ENCODE peak calls at places on chromosomes 2 and 18, in ten cellular contexts. L is AG09319; G is NCI-H460; K is stimulated activated CD4-positive, alpha-beta T cell treated with anti-CD3 and anti-CD28 coated beads, Interleukin-1b, Interleukin-23, amount 100 ng/mL, for 4 hours; N is A673; D is amygdala; V is foreskin fibroblast; F is right lobe of liver; B is left ventricle myocardium inferior; Q is occipital lobe. H is an unnamed sample.

GRCh38 chr2:143901185-143901842 is 618.6 kb downstream of the ZEB2 start:
- DNase-seq in L (peak; percentile 8), G (no peak), K (no peak), N (peak; percentile 22), D (no peak), V (peak; percentile 49), F (no peak), B (no peak), Q (no peak), H (no peak)

GRCh38 chr2:23925702-23926288 is 1.1 kb downstream of the ATAD2B start:
- DNase-seq in L (no peak), G (peak; percentile 17), K (peak; percentile 38), N (peak; percentile 78), D (peak; percentile 61), V (peak; percentile 59), F (peak; percentile 62), B (peak; percentile 25), Q (peak; percentile 55), H (peak; percentile 65)

GRCh38 chr2:112541315-112542122 is 746 bp upstream of the POLR1B start:
- DNase-seq in L (no peak), G (peak; percentile 48), K (peak; percentile 47), N (peak; percentile 88), D (no peak), V (peak; percentile 54), F (no peak), B (peak; percentile 48), Q (peak; percentile 89), H (peak; percentile 85)

GRCh38 chr2:73293534-73294171 is at the start of gene EGR4:
- DNase-seq in L (no peak), G (peak; percentile 73), K (peak; percentile 80), N (peak; percentile 92), D (peak; percentile 29), V (peak; percentile 70), F (no peak), B (no peak), Q (peak; percentile 77), H (no peak)

GRCh38 chr18:36718705-36719328 is 110.0 kb downstream of the TPGS2 start:
- DNase-seq in L (no peak), G (no peak), K (no peak), N (no peak), D (no peak), V (no peak), F (no peak), B (no peak), Q (no peak), H (no peak)

GRCh38 chr2:9789371-9789770 is 53.9 kb upstream of the TAF1B start:
- DNase-seq in L (no peak), G (no peak), K (no peak), N (no peak), D (no peak), V (no peak), F (peak; percentile 70), B (no peak), Q (no peak), H (no peak)

GRCh38 chr2:29322011-29322410 is 206.8 kb downstream of the CLIP4 start:
- DNase-seq in L (no peak), G (no peak), K (no peak), N (peak; percentile 79), D (no peak), V (peak; percentile 7), F (no peak), B (no peak), Q (peak; percentile 4), H (no peak)

GRCh38 chr2:209472871-209473270 is 49.0 kb downstream of the MAP2 start:
- DNase-seq in L (no peak), G (peak; percentile 56), K (no peak), N (peak; percentile 74), D (no peak), V (peak; percentile 46), F (no peak), B (no peak), Q (no peak), H (no peak)

GRCh38 chr2:138035597-138036217 is 71.4 kb downstream of the HNMT start:
- DNase-seq in L (no peak), G (no peak), K (no peak), N (no peak), D (no peak), V (no peak), F (no peak), B (no peak), Q (no peak), H (no peak)

GRCh38 chr2:199973703-199974102 is 18.3 kb downstream of the MAIP1 start:
- DNase-seq in L (no peak), G (peak; percentile 52), K (no peak), N (peak; percentile 41), D (no peak), V (peak; percentile 32), F (no peak), B (no peak), Q (no peak), H (no peak)

GRCh38 chr2:231228223-231228622 is 29.8 kb downstream of the ARMC9 start:
- DNase-seq in L (no peak), G (no peak), K (no peak), N (no peak), D (no peak), V (no peak), F (no peak), B (no peak), Q (no peak), H (no peak)

GRCh38 chr2:99747842-99748241 is 258.0 kb upstream of the REV1 start:
- DNase-seq in L (no peak), G (no peak), K (no peak), N (no peak), D (no peak), V (no peak), F (no peak), B (no peak), Q (no peak), H (no peak)

GRCh38 chr2:237445611-237446332 is 31.8 kb upstream of the COL6A3 start:
- DNase-seq in L (no peak), G (no peak), K (no peak), N (no peak), D (no peak), V (no peak), F (no peak), B (no peak), Q (no peak), H (no peak)

GRCh38 chr2:59912076-59912475 is 641.4 kb downstream of the BCL11A start:
- DNase-seq in L (no peak), G (no peak), K (no peak), N (no peak), D (no peak), V (no peak), F (no peak), B (no peak), Q (no peak), H (no peak)

GRCh38 chr2:37307500-37307899 is 17.1 kb downstream of the PRKD3 start:
- DNase-seq in L (no peak), G (no peak), K (no peak), N (no peak), D (no peak), V (no peak), F (no peak), B (no peak), Q (no peak), H (no peak)

GRCh38 chr2:176110975-176111663 is 4.0 kb downstream of the HOXD11 start:
- DNase-seq in L (no peak), G (peak; percentile 55), K (no peak), N (peak; percentile 91), D (no peak), V (no peak), F (no peak), B (no peak), Q (no peak), H (no peak)

GRCh38 chr2:239725551-239725890 is 299.6 kb downstream of the NDUFA10 start:
- DNase-seq in L (no peak), G (no peak), K (no peak), N (no peak), D (no peak), V (no peak), F (peak; percentile 41), B (no peak), Q (no peak), H (no peak)

GRCh38 chr18:23833714-23834113 is 144.5 kb downstream of the LAMA3 start:
- DNase-seq in L (no peak), G (no peak), K (no peak), N (no peak), D (no peak), V (no peak), F (no peak), B (no peak), Q (no peak), H (no peak)

GRCh38 chr2:136110528-136110927 is 7.4 kb downstream of the CXCR4 start:
- DNase-seq in L (no peak), G (no peak), K (no peak), N (no peak), D (no peak), V (no peak), F (no peak), B (no peak), Q (no peak), H (no peak)

GRCh38 chr2:176997074-176997791 is 215.4 kb upstream of the HNRNPA3 start:
- DNase-seq in L (no peak), G (no peak), K (no peak), N (no peak), D (no peak), V (peak; percentile 21), F (no peak), B (no peak), Q (no peak), H (no peak)

GRCh38 chr2:73081181-73081671 is 9.7 kb upstream of the SFXN5 start:
- DNase-seq in L (no peak), G (no peak), K (no peak), N (no peak), D (no peak), V (no peak), F (no peak), B (no peak), Q (no peak), H (no peak)

GRCh38 chr2:212494413-212495020 is 44.1 kb downstream of the ERBB4 start:
- DNase-seq in L (no peak), G (no peak), K (no peak), N (peak; percentile 40), D (no peak), V (no peak), F (no peak), B (no peak), Q (no peak), H (peak; percentile 8)

H was measured in SJCRH30.